ENCODE peak calls at places on chromosomes 16 and 17, in ten cellular contexts. M is OCI-M1; K is GM19239; F is iris pigment epithelial cell; J is stimulated activated effector memory CD8-positive, alpha-beta T cell treated with anti-CD3 and anti-CD28 coated beads, Interleukin-12 subunit alpha, Interleukin-12 subunit beta, amount 100 ng/mL, for 72 hours; T is osteocyte; A is NCI-H2171 treated with DMSO at 0.1 percent for 48 hours; Y is lower leg skin; X is fibroblast of lung; V is nucleus accumbens. H is an unnamed sample.

GRCh38 chr16:86512301-86512859 is 2.1 kb downstream of the FOXF1 start:
- DNase-seq in J (no peak), M (no peak), T (no peak), K (no peak), Y (no peak), A (no peak), V (no peak), X (peak), F (peak), H (no peak)

GRCh38 chr16:13231365-13231764 is 330.0 kb downstream of the SHISA9 start:
- DNase-seq in J (no peak), V (no peak), F (no peak), M (no peak), T (no peak), X (peak), Y (no peak), K (no peak), A (no peak), H (no peak)

GRCh38 chr17:75240394-75241142 is 20.8 kb downstream of the GGA3 start:
- DNase-seq in F (peak), V (peak), Y (no peak), J (no peak), M (peak), T (no peak), X (peak), K (no peak), A (peak), H (no peak)

GRCh38 chr16:10107081-10107480 is 75.1 kb downstream of the GRIN2A start:
- DNase-seq in V (no peak), T (no peak), X (no peak), F (no peak), M (no peak), J (no peak), A (no peak), K (no peak), Y (no peak), H (no peak)

GRCh38 chr17:28405632-28406477 is at the start of gene SLC46A1:
- DNase-seq in V (no peak), F (peak), T (no peak), Y (no peak), J (peak), M (no peak), K (peak), X (peak), A (peak), H (no peak)

GRCh38 chr17:67312265-67312664 is 54.1 kb downstream of the PSMD12 start:
- DNase-seq in A (no peak), T (no peak), X (no peak), F (no peak), J (no peak), M (no peak), Y (no peak), V (no peak), K (no peak), H (no peak)

GRCh38 chr16:67542464-67542863 is 13.8 kb downstream of the RIPOR1 start:
- DNase-seq in Y (no peak), X (peak), J (no peak), F (peak), M (peak), K (peak), A (no peak), T (peak), V (no peak), H (no peak)

GRCh38 chr16:71230122-71230845 is at the start of gene HYDIN:
- DNase-seq in K (no peak), A (peak), V (peak), X (peak), F (peak), Y (no peak), T (no peak), M (no peak), J (no peak), H (peak)

GRCh38 chr17:7838291-7839075 is 4.5 kb downstream of the KDM6B start:
- DNase-seq in T (no peak), X (peak), F (peak), Y (no peak), J (no peak), M (peak), A (peak), K (no peak), V (no peak), H (no peak)

GRCh38 chr17:78325076-78325712 is 34.7 kb downstream of the SOCS3 start:
- DNase-seq in V (no peak), Y (no peak), M (no peak), X (peak), K (no peak), A (no peak), F (peak), T (no peak), J (no peak), H (no peak)

GRCh38 chr17:47102914-47103313 is 86.2 kb downstream of the CDC27 start:
- DNase-seq in F (no peak), V (no peak), M (no peak), X (no peak), T (no peak), K (no peak), Y (no peak), J (no peak), A (no peak), H (no peak)

GRCh38 chr17:64007838-64008282 is 9.7 kb downstream of the PRR29 start:
- DNase-seq in M (no peak), X (no peak), V (no peak), Y (no peak), J (no peak), K (no peak), F (no peak), T (no peak), A (no peak), H (no peak)

GRCh38 chr16:48619547-48619946 is 9.6 kb upstream of the N4BP1 start:
- DNase-seq in F (no peak), M (peak), K (no peak), Y (no peak), T (no peak), X (no peak), A (no peak), V (no peak), J (no peak), H (no peak)

GRCh38 chr16:57613514-57613913 is 14.9 kb upstream of the ADGRG1 start:
- DNase-seq in X (no peak), V (no peak), M (no peak), T (no peak), F (no peak), K (no peak), J (no peak), A (no peak), Y (no peak), H (no peak)

GRCh38 chr16:85569615-85570212 is 43.4 kb upstream of the GSE1 start:
- DNase-seq in V (no peak), F (peak), J (peak), X (peak), T (no peak), A (peak), K (peak), M (peak), Y (no peak), H (peak)

GRCh38 chr17:850828-851759 is 68.9 kb downstream of the MRM3 start:
- DNase-seq in Y (no peak), M (no peak), X (no peak), A (peak), J (no peak), T (no peak), F (peak), K (no peak), V (no peak), H (no peak)

GRCh38 chr17:55964191-55964590 is 189.1 kb upstream of the ANKFN1 start:
- DNase-seq in T (no peak), Y (no peak), K (no peak), V (no peak), M (no peak), X (no peak), J (no peak), A (no peak), F (no peak), H (no peak)

GRCh38 chr16:50248845-50249244 is 17.5 kb upstream of the ADCY7 start:
- DNase-seq in V (no peak), X (no peak), A (no peak), Y (no peak), M (no peak), F (no peak), K (no peak), J (no peak), T (peak), H (no peak)

GRCh38 chr16:8832383-8833100 is 34.9 kb downstream of the PMM2 start:
- DNase-seq in J (no peak), X (no peak), A (no peak), Y (no peak), K (no peak), T (no peak), V (no peak), M (no peak), F (no peak), H (no peak)

GRCh38 chr17:57433396-57433944 is 177.1 kb downstream of the MSI2 start:
- DNase-seq in J (no peak), T (no peak), V (no peak), X (no peak), A (no peak), Y (no peak), K (no peak), M (no peak), F (no peak), H (no peak)

GRCh38 chr16:11734025-11734652 is 8.5 kb downstream of the TXNDC11 start:
- DNase-seq in K (no peak), V (no peak), M (peak), T (no peak), A (no peak), Y (no peak), X (no peak), J (no peak), F (no peak), H (no peak)

GRCh38 chr17:77387891-77388290 is 247.1 kb downstream of the SEC14L1 start:
- DNase-seq in Y (no peak), F (no peak), X (no peak), V (no peak), A (no peak), T (no peak), K (no peak), M (no peak), J (no peak), H (no peak)

GRCh38 chr17:61007980-61008379 is 330.3 kb downstream of the BCAS3 start:
- DNase-seq in X (no peak), A (no peak), F (peak), M (no peak), V (no peak), K (no peak), Y (no peak), J (no peak), T (no peak), H (no peak)

GRCh38 chr17:81582341-81582740 is 30.2 kb upstream of the FAAP100 start:
- DNase-seq in V (no peak), T (no peak), M (no peak), F (peak), J (no peak), K (no peak), X (peak), A (no peak), Y (no peak), H (no peak)

GRCh38 chr17:1005361-1005946 is 8.5 kb downstream of the TIMM22 start:
- DNase-seq in F (peak), K (no peak), M (no peak), A (peak), X (peak), Y (no peak), J (no peak), T (no peak), V (peak), H (no peak)

GRCh38 chr17:80286638-80286960 is 25.9 kb downstream of the RNF213 start:
- DNase-seq in Y (no peak), X (no peak), M (no peak), F (no peak), K (no peak), V (no peak), A (no peak), J (no peak), T (no peak), H (no peak)

GRCh38 chr17:80414508-80414802 is 512 bp upstream of the ENDOV start:
- DNase-seq in Y (no peak), V (no peak), X (peak), J (peak), A (no peak), M (no peak), F (no peak), T (no peak), K (no peak), H (no peak)

GRCh38 chr16:69610356-69610755 is 44.6 kb downstream of the NFAT5 start:
- DNase-seq in K (no peak), T (no peak), M (no peak), F (no peak), X (peak), V (no peak), A (no peak), J (no peak), Y (no peak), H (no peak)

GRCh38 chr16:13968835-13969234 is 48.9 kb downstream of the ERCC4 start:
- DNase-seq in T (no peak), Y (no peak), X (no peak), J (no peak), K (no peak), V (no peak), F (no peak), M (no peak), A (no peak), H (no peak)

GRCh38 chr16:964696-965395 is 5.9 kb downstream of the LMF1 start:
- DNase-seq in X (peak), J (no peak), Y (no peak), T (no peak), A (no peak), K (no peak), M (no peak), F (no peak), V (no peak), H (no peak)

GRCh38 chr17:82959990-82960418 is 119.4 kb upstream of the METRNL start:
- DNase-seq in F (no peak), V (no peak), X (no peak), A (no peak), Y (no peak), T (peak), K (no peak), M (no peak), J (no peak), H (no peak)

H was measured in NCI-H2081 treated with DMSO at 0.1 percent for 48 hours.